ENCODE peak calls at places on chromosome X, in six cellular contexts. One of them, this sample, is unnamed.

GRCh38 chrX:129679856-129680255 is 25.1 kb upstream of the APLN start:
- DNase-seq in gastrocnemius medialis: no peak
- DNase-seq in HFFc6: no peak
- DNase-seq in CD8-positive, alpha-beta T cell: no peak
- DNase-seq in upper lobe of right lung: no peak
- DNase-seq in AG09309: no peak
- DNase-seq in this sample: no peak

GRCh38 chrX:29466441-29466840 is 748.9 kb upstream of the MAGEB2 start:
- DNase-seq in gastrocnemius medialis: no peak
- DNase-seq in CD8-positive, alpha-beta T cell: no peak
- DNase-seq in AG09309: no peak
- DNase-seq in upper lobe of right lung: no peak
- DNase-seq in HFFc6: no peak
- DNase-seq in this sample: no peak

GRCh38 chrX:149512225-149512885 is 7.2 kb upstream of the IDS start:
- DNase-seq in HFFc6: peak; percentile 30
- DNase-seq in AG09309: no peak
- DNase-seq in gastrocnemius medialis: no peak
- DNase-seq in CD8-positive, alpha-beta T cell: peak; percentile 58
- DNase-seq in upper lobe of right lung: peak; percentile 62
- DNase-seq in this sample: peak; percentile 47

GRCh38 chrX:139720136-139720535 is 12.2 kb upstream of the MCF2 start:
- DNase-seq in upper lobe of right lung: no peak
- DNase-seq in AG09309: no peak
- DNase-seq in CD8-positive, alpha-beta T cell: no peak
- DNase-seq in HFFc6: peak; percentile 18
- DNase-seq in gastrocnemius medialis: no peak
- DNase-seq in this sample: no peak

GRCh38 chrX:38857736-38858432 is 56.6 kb downstream of the MID1IP1 start:
- DNase-seq in gastrocnemius medialis: no peak
- DNase-seq in AG09309: no peak
- DNase-seq in CD8-positive, alpha-beta T cell: no peak
- DNase-seq in HFFc6: no peak
- DNase-seq in upper lobe of right lung: no peak
- DNase-seq in this sample: no peak

GRCh38 chrX:101078716-101079115 is at the start of gene TMEM35A:
- DNase-seq in upper lobe of right lung: no peak
- DNase-seq in HFFc6: peak; percentile 4
- DNase-seq in CD8-positive, alpha-beta T cell: no peak
- DNase-seq in gastrocnemius medialis: no peak
- DNase-seq in AG09309: no peak
- DNase-seq in this sample: no peak

GRCh38 chrX:21996872-21997271 is 35.3 kb upstream of the PHEX start:
- DNase-seq in HFFc6: no peak
- DNase-seq in CD8-positive, alpha-beta T cell: no peak
- DNase-seq in AG09309: peak; percentile 2
- DNase-seq in gastrocnemius medialis: no peak
- DNase-seq in upper lobe of right lung: no peak
- DNase-seq in this sample: peak; percentile 61

GRCh38 chrX:11589573-11590110 is 76.1 kb downstream of the ARHGAP6 start:
- DNase-seq in gastrocnemius medialis: no peak
- DNase-seq in CD8-positive, alpha-beta T cell: no peak
- DNase-seq in upper lobe of right lung: no peak
- DNase-seq in AG09309: no peak
- DNase-seq in HFFc6: no peak
- DNase-seq in this sample: no peak

GRCh38 chrX:115173181-115173580 is 16.0 kb upstream of the RBMXL3 start:
- DNase-seq in upper lobe of right lung: no peak
- DNase-seq in CD8-positive, alpha-beta T cell: no peak
- DNase-seq in gastrocnemius medialis: no peak
- DNase-seq in AG09309: no peak
- DNase-seq in HFFc6: no peak
- DNase-seq in this sample: no peak

GRCh38 chrX:30935985-30936384 is 46.9 kb upstream of the TAB3 start:
- DNase-seq in CD8-positive, alpha-beta T cell: no peak
- DNase-seq in gastrocnemius medialis: no peak
- DNase-seq in upper lobe of right lung: no peak
- DNase-seq in HFFc6: peak; percentile 29
- DNase-seq in AG09309: no peak
- DNase-seq in this sample: no peak

GRCh38 chrX:30620125-30620524 is 33.1 kb upstream of the GK start:
- DNase-seq in AG09309: no peak
- DNase-seq in HFFc6: no peak
- DNase-seq in gastrocnemius medialis: no peak
- DNase-seq in CD8-positive, alpha-beta T cell: no peak
- DNase-seq in upper lobe of right lung: no peak
- DNase-seq in this sample: no peak

GRCh38 chrX:47129879-47130358 is 14.6 kb downstream of the NDUFB11 start:
- DNase-seq in upper lobe of right lung: no peak
- DNase-seq in HFFc6: no peak
- DNase-seq in AG09309: no peak
- DNase-seq in gastrocnemius medialis: no peak
- DNase-seq in CD8-positive, alpha-beta T cell: no peak
- DNase-seq in this sample: no peak

GRCh38 chrX:9604111-9604907 is 139.5 kb downstream of the TBL1X start:
- DNase-seq in gastrocnemius medialis: peak; percentile 22
- DNase-seq in HFFc6: no peak
- DNase-seq in CD8-positive, alpha-beta T cell: no peak
- DNase-seq in AG09309: no peak
- DNase-seq in upper lobe of right lung: no peak
- DNase-seq in this sample: no peak

GRCh38 chrX:134171661-134172587 is 65.1 kb upstream of the CCDC160 start:
- DNase-seq in HFFc6: no peak
- DNase-seq in AG09309: no peak
- DNase-seq in upper lobe of right lung: peak; percentile 61
- DNase-seq in CD8-positive, alpha-beta T cell: peak; percentile 13
- DNase-seq in gastrocnemius medialis: no peak
- DNase-seq in this sample: no peak

GRCh38 chrX:10110984-10111363 is 45.8 kb upstream of the CLCN4 start:
- DNase-seq in upper lobe of right lung: no peak
- DNase-seq in CD8-positive, alpha-beta T cell: peak; percentile 47
- DNase-seq in HFFc6: no peak
- DNase-seq in AG09309: no peak
- DNase-seq in gastrocnemius medialis: no peak
- DNase-seq in this sample: no peak

GRCh38 chrX:13046035-13046851 is 1.8 kb upstream of the FAM9C start:
- DNase-seq in CD8-positive, alpha-beta T cell: no peak
- DNase-seq in HFFc6: no peak
- DNase-seq in AG09309: no peak
- DNase-seq in gastrocnemius medialis: no peak
- DNase-seq in upper lobe of right lung: no peak
- DNase-seq in this sample: no peak

GRCh38 chrX:41909068-41909467 is 14.3 kb downstream of the CASK start:
- DNase-seq in gastrocnemius medialis: no peak
- DNase-seq in CD8-positive, alpha-beta T cell: no peak
- DNase-seq in AG09309: no peak
- DNase-seq in upper lobe of right lung: no peak
- DNase-seq in HFFc6: no peak
- DNase-seq in this sample: no peak

GRCh38 chrX:37860731-37861130 is 13.4 kb upstream of the DYNLT3 start:
- DNase-seq in HFFc6: no peak
- DNase-seq in upper lobe of right lung: no peak
- DNase-seq in gastrocnemius medialis: no peak
- DNase-seq in AG09309: no peak
- DNase-seq in CD8-positive, alpha-beta T cell: no peak
- DNase-seq in this sample: no peak

GRCh38 chrX:119503484-119503861 is 35.2 kb downstream of the SLC25A5 start:
- DNase-seq in HFFc6: peak; percentile 80
- DNase-seq in CD8-positive, alpha-beta T cell: no peak
- DNase-seq in upper lobe of right lung: peak; percentile 73
- DNase-seq in gastrocnemius medialis: no peak
- DNase-seq in AG09309: peak; percentile 49
- DNase-seq in this sample: no peak

GRCh38 chrX:53071604-53072417 is 10.4 kb upstream of the TSPYL2 start:
- DNase-seq in CD8-positive, alpha-beta T cell: peak; percentile 69
- DNase-seq in gastrocnemius medialis: peak; percentile 74
- DNase-seq in AG09309: no peak
- DNase-seq in HFFc6: peak; percentile 39
- DNase-seq in upper lobe of right lung: peak; percentile 80
- DNase-seq in this sample: no peak

GRCh38 chrX:103356023-103356798 is at the start of gene TCEAL9:
- DNase-seq in AG09309: peak; percentile 21
- DNase-seq in HFFc6: peak; percentile 42
- DNase-seq in CD8-positive, alpha-beta T cell: no peak
- DNase-seq in upper lobe of right lung: peak; percentile 65
- DNase-seq in gastrocnemius medialis: no peak
- DNase-seq in this sample: no peak

GRCh38 chrX:118976599-118977340 is 2.4 kb downstream of the LONRF3 start:
- DNase-seq in gastrocnemius medialis: no peak
- DNase-seq in CD8-positive, alpha-beta T cell: peak; percentile 20
- DNase-seq in upper lobe of right lung: peak; percentile 85
- DNase-seq in HFFc6: no peak
- DNase-seq in AG09309: no peak
- DNase-seq in this sample: peak; percentile 65

GRCh38 chrX:1535241-1536041 is 1.5 kb downstream of the P2RY8 start:
- DNase-seq in AG09309: no peak
- DNase-seq in CD8-positive, alpha-beta T cell: peak; percentile 40
- DNase-seq in HFFc6: no peak
- DNase-seq in gastrocnemius medialis: no peak
- DNase-seq in upper lobe of right lung: peak; percentile 55
- DNase-seq in this sample: peak; percentile 80

GRCh38 chrX:53440631-53441517 is 6.7 kb upstream of the HSD17B10 start:
- DNase-seq in upper lobe of right lung: peak; percentile 75
- DNase-seq in HFFc6: peak; percentile 9
- DNase-seq in CD8-positive, alpha-beta T cell: peak; percentile 37
- DNase-seq in AG09309: no peak
- DNase-seq in gastrocnemius medialis: peak; percentile 49
- DNase-seq in this sample: peak; percentile 83

GRCh38 chrX:1918780-1919179 is 303.9 kb downstream of the ASMT start:
- DNase-seq in AG09309: no peak
- DNase-seq in CD8-positive, alpha-beta T cell: no peak
- DNase-seq in gastrocnemius medialis: no peak
- DNase-seq in upper lobe of right lung: no peak
- DNase-seq in HFFc6: no peak
- DNase-seq in this sample: no peak

GRCh38 chrX:9745417-9746115 is 20.1 kb downstream of the GPR143 start:
- DNase-seq in gastrocnemius medialis: no peak
- DNase-seq in HFFc6: no peak
- DNase-seq in AG09309: no peak
- DNase-seq in upper lobe of right lung: no peak
- DNase-seq in CD8-positive, alpha-beta T cell: no peak
- DNase-seq in this sample: no peak

GRCh38 chrX:47583240-47583861 is 1.1 kb downstream of the TIMP1 start:
- DNase-seq in upper lobe of right lung: no peak
- DNase-seq in HFFc6: no peak
- DNase-seq in CD8-positive, alpha-beta T cell: no peak
- DNase-seq in AG09309: no peak
- DNase-seq in gastrocnemius medialis: no peak
- DNase-seq in this sample: no peak

GRCh38 chrX:40844476-40844875 is 109.1 kb upstream of the MED14 start:
- DNase-seq in upper lobe of right lung: no peak
- DNase-seq in CD8-positive, alpha-beta T cell: no peak
- DNase-seq in HFFc6: no peak
- DNase-seq in gastrocnemius medialis: no peak
- DNase-seq in AG09309: no peak
- DNase-seq in this sample: no peak

GRCh38 chrX:4110964-4111363 is 397.5 kb upstream of the PRKX start:
- DNase-seq in CD8-positive, alpha-beta T cell: no peak
- DNase-seq in upper lobe of right lung: no peak
- DNase-seq in gastrocnemius medialis: no peak
- DNase-seq in AG09309: no peak
- DNase-seq in HFFc6: no peak
- DNase-seq in this sample: no peak

GRCh38 chrX:19758536-19758935 is 128.9 kb downstream of the SH3KBP1 start:
- DNase-seq in AG09309: no peak
- DNase-seq in CD8-positive, alpha-beta T cell: no peak
- DNase-seq in HFFc6: peak; percentile 47
- DNase-seq in gastrocnemius medialis: no peak
- DNase-seq in upper lobe of right lung: no peak
- DNase-seq in this sample: peak; percentile 67

GRCh38 chrX:131791608-131792355 is 231.3 kb upstream of the STK26 start:
- DNase-seq in AG09309: no peak
- DNase-seq in HFFc6: no peak
- DNase-seq in upper lobe of right lung: no peak
- DNase-seq in gastrocnemius medialis: no peak
- DNase-seq in CD8-positive, alpha-beta T cell: no peak
- DNase-seq in this sample: no peak

GRCh38 chrX:46683023-46683422 is 75.9 kb downstream of the SLC9A7 start:
- DNase-seq in gastrocnemius medialis: no peak
- DNase-seq in HFFc6: no peak
- DNase-seq in upper lobe of right lung: no peak
- DNase-seq in CD8-positive, alpha-beta T cell: no peak
- DNase-seq in AG09309: no peak
- DNase-seq in this sample: no peak

GRCh38 chrX:155188786-155189185 is 27.5 kb upstream of the VBP1 start:
- DNase-seq in CD8-positive, alpha-beta T cell: peak; percentile 8
- DNase-seq in HFFc6: no peak
- DNase-seq in upper lobe of right lung: no peak
- DNase-seq in gastrocnemius medialis: no peak
- DNase-seq in AG09309: no peak
- DNase-seq in this sample: no peak
- TF ChIP-seq CTCF in CD8-positive, alpha-beta T cell: no peak
- TF ChIP-seq CTCF in HFFc6: no peak
- TF ChIP-seq CTCF in upper lobe of right lung: no peak
- TF ChIP-seq CTCF in gastrocnemius medialis: no peak
- TF ChIP-seq CTCF in AG09309: no peak
- TF ChIP-seq CTCF in this sample: no peak

DNA sequence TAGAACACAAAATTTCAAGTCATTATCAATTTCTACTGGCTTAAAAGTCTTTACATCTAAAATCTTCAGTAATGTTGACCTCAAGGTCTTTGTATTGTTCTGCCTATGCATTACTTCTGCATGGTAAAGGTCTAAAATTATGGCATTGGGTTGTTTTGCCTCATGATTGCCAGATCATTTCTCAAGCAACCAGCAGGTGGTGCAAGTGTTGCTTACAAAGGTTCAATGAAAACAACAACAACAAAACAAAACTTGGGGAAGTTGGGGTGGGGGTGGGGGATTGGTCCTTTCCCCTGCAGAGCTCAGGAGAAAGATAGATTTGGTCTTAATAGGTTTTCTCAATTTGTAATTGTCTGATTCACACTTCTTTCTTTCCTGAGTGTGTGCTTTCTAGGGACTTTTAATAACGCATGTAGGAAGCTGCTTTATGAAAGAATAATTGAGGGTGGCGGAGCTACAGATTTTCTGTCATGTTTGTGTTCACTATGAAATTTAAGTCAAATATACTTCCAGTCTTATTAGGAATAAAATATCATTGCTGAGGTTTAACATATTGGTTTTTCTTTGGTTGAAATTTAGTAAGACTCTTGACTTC is 145.1 kb downstream of the COL4A5 start:
- DNase-seq in HFFc6: peak; percentile 0
- DNase-seq in AG09309: no peak
- DNase-seq in upper lobe of right lung: no peak
- DNase-seq in gastrocnemius medialis: no peak
- DNase-seq in CD8-positive, alpha-beta T cell: no peak
- DNase-seq in this sample: no peak
- TF ChIP-seq CTCF in HFFc6: peak; percentile 58
- TF ChIP-seq CTCF in AG09309: peak; percentile 34
- TF ChIP-seq CTCF in upper lobe of right lung: peak; percentile 4
- TF ChIP-seq CTCF in gastrocnemius medialis: no peak
- TF ChIP-seq CTCF in CD8-positive, alpha-beta T cell: no peak
- TF ChIP-seq CTCF in this sample: peak; percentile 11

GRCh38 chrX:68490644-68491043 is 8.2 kb upstream of the YIPF6 start:
- DNase-seq in CD8-positive, alpha-beta T cell: no peak
- DNase-seq in gastrocnemius medialis: no peak
- DNase-seq in AG09309: no peak
- DNase-seq in upper lobe of right lung: no peak
- DNase-seq in HFFc6: peak; percentile 30
- DNase-seq in this sample: no peak
- TF ChIP-seq CTCF in CD8-positive, alpha-beta T cell: no peak
- TF ChIP-seq CTCF in gastrocnemius medialis: no peak
- TF ChIP-seq CTCF in AG09309: peak; percentile 43
- TF ChIP-seq CTCF in upper lobe of right lung: peak; percentile 36
- TF ChIP-seq CTCF in HFFc6: peak; percentile 66
- TF ChIP-seq CTCF in this sample: peak; percentile 47

GRCh38 chrX:72060196-72060974 is 71.3 kb downstream of the RTL5 start:
- DNase-seq in HFFc6: no peak
- DNase-seq in upper lobe of right lung: no peak
- DNase-seq in gastrocnemius medialis: no peak
- DNase-seq in AG09309: no peak
- DNase-seq in CD8-positive, alpha-beta T cell: no peak
- DNase-seq in this sample: no peak
- TF ChIP-seq CTCF in HFFc6: no peak
- TF ChIP-seq CTCF in upper lobe of right lung: no peak
- TF ChIP-seq CTCF in gastrocnemius medialis: no peak
- TF ChIP-seq CTCF in AG09309: no peak
- TF ChIP-seq CTCF in CD8-positive, alpha-beta T cell: no peak
- TF ChIP-seq CTCF in this sample: no peak